ENCODE peak calls at places on chromosomes 6 and 20, in ten cellular contexts. One of them, this sample, is unnamed.

GRCh38 chr6:29953001-29953436 is 10.7 kb downstream of the HLA-A start:
- DNase-seq in HepG2: no peak
- DNase-seq in H1: no peak
- DNase-seq in transverse colon: no peak
- DNase-seq in stomach: no peak
- DNase-seq in K562: no peak
- DNase-seq in tibial nerve: no peak
- DNase-seq in sigmoid colon: no peak
- DNase-seq in upper lobe of left lung: no peak
- DNase-seq in A549: peak; percentile 66
- DNase-seq in this sample: no peak

GRCh38 chr6:169726049-169726400 is 1.7 kb upstream of the PHF10 start:
- DNase-seq in transverse colon: no peak
- DNase-seq in sigmoid colon: no peak
- DNase-seq in stomach: no peak
- DNase-seq in tibial nerve: no peak
- DNase-seq in A549: no peak
- DNase-seq in HepG2: no peak
- DNase-seq in H1: no peak
- DNase-seq in K562: no peak
- DNase-seq in upper lobe of left lung: no peak
- DNase-seq in this sample: no peak

GRCh38 chr20:48025661-48026060 is 240.4 kb upstream of the SULF2 start:
- DNase-seq in A549: no peak
- DNase-seq in H1: no peak
- DNase-seq in upper lobe of left lung: no peak
- DNase-seq in transverse colon: no peak
- DNase-seq in K562: no peak
- DNase-seq in sigmoid colon: no peak
- DNase-seq in HepG2: no peak
- DNase-seq in stomach: no peak
- DNase-seq in tibial nerve: no peak
- DNase-seq in this sample: no peak

GRCh38 chr20:4681971-4682370 is 39.7 kb upstream of the PRND start:
- DNase-seq in HepG2: no peak
- DNase-seq in A549: no peak
- DNase-seq in tibial nerve: no peak
- DNase-seq in sigmoid colon: no peak
- DNase-seq in upper lobe of left lung: no peak
- DNase-seq in stomach: no peak
- DNase-seq in transverse colon: no peak
- DNase-seq in H1: no peak
- DNase-seq in K562: no peak
- DNase-seq in this sample: no peak

GRCh38 chr20:15823718-15824117 is 749.5 kb downstream of the KIF16B start:
- DNase-seq in sigmoid colon: no peak
- DNase-seq in A549: no peak
- DNase-seq in HepG2: no peak
- DNase-seq in upper lobe of left lung: no peak
- DNase-seq in stomach: no peak
- DNase-seq in H1: no peak
- DNase-seq in K562: no peak
- DNase-seq in transverse colon: no peak
- DNase-seq in tibial nerve: no peak
- DNase-seq in this sample: no peak

GRCh38 chr20:39993737-39994136 is 695.3 kb downstream of the MAFB start:
- DNase-seq in HepG2: no peak
- DNase-seq in H1: no peak
- DNase-seq in tibial nerve: no peak
- DNase-seq in A549: no peak
- DNase-seq in sigmoid colon: no peak
- DNase-seq in transverse colon: no peak
- DNase-seq in upper lobe of left lung: no peak
- DNase-seq in K562: no peak
- DNase-seq in stomach: no peak
- DNase-seq in this sample: no peak

GRCh38 chr6:82878812-82879211 is 186.8 kb downstream of the UBE3D start:
- DNase-seq in A549: no peak
- DNase-seq in upper lobe of left lung: no peak
- DNase-seq in HepG2: no peak
- DNase-seq in H1: no peak
- DNase-seq in sigmoid colon: no peak
- DNase-seq in transverse colon: no peak
- DNase-seq in K562: no peak
- DNase-seq in stomach: no peak
- DNase-seq in tibial nerve: no peak
- DNase-seq in this sample: no peak

GRCh38 chr6:137846274-137846673 is 20.8 kb upstream of the TNFAIP3 start:
- DNase-seq in H1: no peak
- DNase-seq in tibial nerve: no peak
- DNase-seq in stomach: no peak
- DNase-seq in upper lobe of left lung: no peak
- DNase-seq in transverse colon: no peak
- DNase-seq in sigmoid colon: no peak
- DNase-seq in HepG2: peak; percentile 60
- DNase-seq in A549: no peak
- DNase-seq in K562: no peak
- DNase-seq in this sample: no peak

GRCh38 chr6:89082439-89082838 is 1.9 kb downstream of the PNRC1 start:
- DNase-seq in H1: no peak
- DNase-seq in A549: no peak
- DNase-seq in tibial nerve: no peak
- DNase-seq in K562: no peak
- DNase-seq in stomach: no peak
- DNase-seq in sigmoid colon: no peak
- DNase-seq in upper lobe of left lung: no peak
- DNase-seq in HepG2: no peak
- DNase-seq in transverse colon: no peak
- DNase-seq in this sample: no peak

GRCh38 chr6:89079611-89080213 is 839 bp upstream of the PNRC1 start:
- DNase-seq in HepG2: no peak
- DNase-seq in H1: no peak
- DNase-seq in transverse colon: peak; percentile 64
- DNase-seq in K562: peak; percentile 41
- DNase-seq in sigmoid colon: peak; percentile 85
- DNase-seq in A549: no peak
- DNase-seq in upper lobe of left lung: no peak
- DNase-seq in tibial nerve: peak; percentile 27
- DNase-seq in stomach: peak; percentile 69
- DNase-seq in this sample: peak; percentile 59

GRCh38 chr6:89081129-89081422 is 525 bp downstream of the PNRC1 start:
- DNase-seq in A549: no peak
- DNase-seq in K562: no peak
- DNase-seq in sigmoid colon: no peak
- DNase-seq in tibial nerve: no peak
- DNase-seq in transverse colon: no peak
- DNase-seq in H1: no peak
- DNase-seq in stomach: no peak
- DNase-seq in upper lobe of left lung: peak; percentile 93
- DNase-seq in HepG2: no peak
- DNase-seq in this sample: no peak

GRCh38 chr6:89080281-89081128 is at the start of gene PNRC1:
- DNase-seq in transverse colon: peak; percentile 100
- DNase-seq in A549: peak; percentile 98
- DNase-seq in upper lobe of left lung: peak; percentile 100
- DNase-seq in H1: peak; percentile 100
- DNase-seq in stomach: peak; percentile 100
- DNase-seq in tibial nerve: peak; percentile 100
- DNase-seq in HepG2: peak; percentile 95
- DNase-seq in sigmoid colon: peak; percentile 100
- DNase-seq in K562: peak; percentile 98
- DNase-seq in this sample: peak; percentile 100

DNA sequence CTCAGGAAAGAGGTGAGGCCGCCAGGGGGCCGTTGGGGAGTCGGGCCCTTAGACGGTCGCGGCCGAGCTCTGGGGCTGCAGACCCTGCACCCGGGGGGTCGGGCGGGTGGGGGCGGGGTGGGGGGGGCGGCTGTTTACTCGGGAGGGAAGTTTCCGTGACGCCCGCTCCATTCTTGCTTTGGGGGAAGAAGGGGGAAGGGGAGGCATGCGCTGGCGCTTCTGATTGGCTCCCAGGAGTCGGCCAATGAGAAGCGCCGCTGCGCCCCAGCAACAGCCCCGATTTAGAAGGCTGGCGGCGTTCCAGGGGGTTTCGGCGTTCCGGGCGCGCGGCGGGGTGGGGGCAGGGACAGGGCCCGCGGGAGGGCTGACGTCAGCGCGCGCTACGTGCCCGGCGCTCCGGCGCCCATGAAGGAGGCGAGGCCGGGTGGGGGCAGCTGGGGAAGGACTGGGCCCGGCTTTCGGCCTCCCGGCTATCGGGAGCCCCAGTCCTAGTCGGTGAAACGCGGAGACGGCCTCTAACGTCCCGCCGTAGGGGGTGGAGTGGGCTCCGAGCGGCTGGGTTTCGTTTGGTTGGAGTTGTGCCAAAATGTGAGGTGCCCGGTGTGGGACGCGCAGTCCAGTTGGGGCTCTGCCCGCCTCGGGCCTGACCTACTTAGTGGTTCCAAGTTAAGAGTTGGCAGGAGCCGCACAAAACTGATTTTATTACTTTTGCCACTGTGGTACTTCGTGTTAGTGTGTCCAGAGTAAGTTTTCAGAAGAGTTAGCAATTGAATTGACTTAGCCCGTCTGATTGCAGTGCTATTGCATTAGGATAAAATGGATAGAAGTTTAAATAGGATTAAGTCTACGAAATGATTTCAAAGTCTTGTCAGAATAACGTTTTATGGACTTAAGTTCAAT is 1.1 kb downstream of the PNRC1 start:
- DNase-seq in upper lobe of left lung: peak; percentile 99
- DNase-seq in stomach: peak; percentile 100
- DNase-seq in tibial nerve: peak; percentile 100
- DNase-seq in transverse colon: peak; percentile 99
- DNase-seq in A549: peak; percentile 94
- DNase-seq in sigmoid colon: peak; percentile 100
- DNase-seq in K562: peak; percentile 96
- DNase-seq in HepG2: peak; percentile 93
- DNase-seq in H1: peak; percentile 71
- DNase-seq in this sample: peak; percentile 100
- TF ChIP-seq POLR2A in upper lobe of left lung: peak; percentile 86
- TF ChIP-seq POLR2A in stomach: no peak
- TF ChIP-seq POLR2A in tibial nerve: peak; percentile 92
- TF ChIP-seq POLR2A in transverse colon: peak; percentile 77
- TF ChIP-seq POLR2A in A549: peak; percentile 52
- TF ChIP-seq POLR2A in sigmoid colon: peak; percentile 30
- TF ChIP-seq POLR2A in K562: peak; percentile 85
- TF ChIP-seq POLR2A in HepG2: peak; percentile 84
- TF ChIP-seq POLR2A in H1: peak; percentile 75
- TF ChIP-seq POLR2A in this sample: peak; percentile 75

DNA sequence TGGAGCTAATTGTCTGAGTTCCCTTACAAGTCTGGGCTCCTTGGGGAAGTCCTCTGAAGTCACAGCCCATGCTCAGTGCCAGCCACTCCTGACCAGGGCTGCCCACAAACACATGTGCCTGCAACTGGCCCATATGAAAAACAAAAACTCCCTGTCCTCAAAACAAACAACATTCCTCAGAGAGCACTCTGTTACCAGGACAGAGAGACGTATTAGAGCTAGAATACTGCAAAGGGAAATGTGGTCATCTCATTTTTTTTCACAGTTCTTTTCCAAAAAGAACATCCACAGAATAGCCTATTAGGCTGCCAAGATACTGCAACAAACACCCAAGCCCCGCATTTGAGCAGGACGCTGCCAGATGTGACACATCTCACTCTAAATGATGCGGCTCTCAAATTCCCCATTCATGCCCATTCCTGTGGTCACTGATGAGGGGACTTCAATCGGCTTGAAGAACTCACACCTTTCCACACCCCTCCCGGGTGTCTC is 71.1 kb downstream of the SLC22A23 start:
- DNase-seq in HepG2: no peak
- DNase-seq in upper lobe of left lung: no peak
- DNase-seq in transverse colon: peak; percentile 39
- DNase-seq in stomach: no peak
- DNase-seq in A549: no peak
- DNase-seq in K562: no peak
- DNase-seq in H1: no peak
- DNase-seq in tibial nerve: peak; percentile 71
- DNase-seq in sigmoid colon: peak; percentile 80
- DNase-seq in this sample: no peak
- TF ChIP-seq EP300 in HepG2: no peak
- TF ChIP-seq EP300 in upper lobe of left lung: no peak
- TF ChIP-seq EP300 in transverse colon: no peak
- TF ChIP-seq EP300 in stomach: no peak
- TF ChIP-seq EP300 in A549: no peak
- TF ChIP-seq EP300 in K562: no peak
- TF ChIP-seq EP300 in H1: no peak
- TF ChIP-seq EP300 in tibial nerve: peak; percentile 84
- TF ChIP-seq EP300 in sigmoid colon: no peak
- TF ChIP-seq EP300 in this sample: no peak

GRCh38 chr6:109224107-109224875 is 129.0 kb downstream of the CEP57L1 start:
- DNase-seq in stomach: no peak
- DNase-seq in H1: no peak
- DNase-seq in A549: no peak
- DNase-seq in sigmoid colon: no peak
- DNase-seq in transverse colon: no peak
- DNase-seq in K562: no peak
- DNase-seq in tibial nerve: no peak
- DNase-seq in HepG2: no peak
- DNase-seq in upper lobe of left lung: no peak
- DNase-seq in this sample: no peak
- H3K4me3 ChIP-seq in stomach: no peak overlapping the region
- H3K4me3 ChIP-seq in H1: no peak overlapping the region
- H3K4me3 ChIP-seq in A549: no peak overlapping the region
- H3K4me3 ChIP-seq in sigmoid colon: no peak overlapping the region
- H3K4me3 ChIP-seq in transverse colon: no peak overlapping the region
- H3K4me3 ChIP-seq in K562: no peak overlapping the region
- H3K4me3 ChIP-seq in tibial nerve: no peak overlapping the region
- H3K4me3 ChIP-seq in HepG2: no peak overlapping the region
- H3K4me3 ChIP-seq in upper lobe of left lung: no peak overlapping the region
- H3K4me3 ChIP-seq in this sample: no peak overlapping the region

GRCh38 chr20:49825521-49826033 is 12.9 kb downstream of the SLC9A8 start:
- DNase-seq in H1: no peak
- DNase-seq in tibial nerve: no peak
- DNase-seq in upper lobe of left lung: no peak
- DNase-seq in stomach: no peak
- DNase-seq in K562: no peak
- DNase-seq in sigmoid colon: no peak
- DNase-seq in transverse colon: no peak
- DNase-seq in HepG2: peak; percentile 51
- DNase-seq in A549: no peak
- DNase-seq in this sample: no peak

GRCh38 chr20:49821381-49821780 is 8.8 kb downstream of the SLC9A8 start:
- DNase-seq in stomach: no peak
- DNase-seq in H1: no peak
- DNase-seq in HepG2: no peak
- DNase-seq in transverse colon: no peak
- DNase-seq in upper lobe of left lung: no peak
- DNase-seq in tibial nerve: no peak
- DNase-seq in sigmoid colon: no peak
- DNase-seq in K562: no peak
- DNase-seq in A549: no peak
- DNase-seq in this sample: no peak

GRCh38 chr20:49824206-49824605 is 11.6 kb downstream of the SLC9A8 start:
- DNase-seq in A549: no peak
- DNase-seq in sigmoid colon: no peak
- DNase-seq in transverse colon: no peak
- DNase-seq in H1: no peak
- DNase-seq in stomach: no peak
- DNase-seq in HepG2: no peak
- DNase-seq in upper lobe of left lung: no peak
- DNase-seq in tibial nerve: no peak
- DNase-seq in K562: no peak
- DNase-seq in this sample: no peak

GRCh38 chr20:49821850-49822249 is 9.2 kb downstream of the SLC9A8 start:
- DNase-seq in K562: no peak
- DNase-seq in HepG2: no peak
- DNase-seq in sigmoid colon: no peak
- DNase-seq in transverse colon: no peak
- DNase-seq in tibial nerve: no peak
- DNase-seq in A549: no peak
- DNase-seq in H1: no peak
- DNase-seq in stomach: no peak
- DNase-seq in upper lobe of left lung: no peak
- DNase-seq in this sample: no peak

DNA sequence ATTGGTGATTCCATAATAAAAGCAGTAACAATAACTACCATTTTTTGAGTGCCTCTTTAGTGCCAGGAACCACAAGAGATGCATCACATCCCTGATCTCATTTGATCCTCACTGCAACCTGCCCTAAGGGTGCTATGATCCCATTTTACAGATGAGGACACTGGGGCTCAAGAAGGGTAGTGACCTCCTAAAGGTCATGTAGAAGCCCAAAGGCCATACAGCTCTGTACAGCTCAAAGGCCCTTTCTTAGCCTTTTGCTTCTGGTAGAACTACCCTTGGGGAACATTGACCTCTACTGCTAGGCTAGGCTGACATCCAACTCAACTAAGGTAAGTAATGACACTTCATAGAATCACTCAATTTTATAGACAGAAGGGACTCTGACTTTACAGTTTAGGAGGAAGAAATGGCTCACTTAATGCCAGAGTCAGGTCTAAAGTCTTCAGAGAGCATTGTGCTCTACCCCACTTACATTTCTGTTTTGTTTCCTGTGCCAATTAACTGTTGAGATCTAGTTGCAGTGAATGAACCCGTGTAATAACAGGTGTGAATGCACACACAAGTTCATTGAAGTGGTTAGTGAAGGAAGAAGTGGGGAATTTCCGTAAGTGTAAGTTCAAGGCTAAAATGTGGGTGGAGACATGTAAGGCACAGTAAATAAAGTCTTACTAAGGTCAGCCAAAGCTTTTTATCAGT is 10.7 kb downstream of the SLC9A8 start:
- DNase-seq in K562: no peak
- DNase-seq in HepG2: no peak
- DNase-seq in A549: no peak
- DNase-seq in tibial nerve: no peak
- DNase-seq in upper lobe of left lung: no peak
- DNase-seq in sigmoid colon: no peak
- DNase-seq in H1: no peak
- DNase-seq in transverse colon: no peak
- DNase-seq in stomach: no peak
- DNase-seq in this sample: no peak
- TF ChIP-seq POLR2A in K562: no peak
- TF ChIP-seq POLR2A in HepG2: no peak
- TF ChIP-seq POLR2A in A549: no peak
- TF ChIP-seq POLR2A in tibial nerve: no peak
- TF ChIP-seq POLR2A in upper lobe of left lung: no peak
- TF ChIP-seq POLR2A in sigmoid colon: no peak
- TF ChIP-seq POLR2A in H1: no peak
- TF ChIP-seq POLR2A in transverse colon: no peak
- TF ChIP-seq POLR2A in stomach: no peak
- TF ChIP-seq POLR2A in this sample: no peak

This sample was measured in ovary.